ENCODE peak calls at places on chromosomes 16 and 17, in ten cellular contexts. F, S, Y, J, K, R, I, H, O and T are unnamed samples.
A peak's percentile ranks its signal among the peaks of the same experiment; 100 is the strongest.

GRCh38 chr17:70184770-70185169 is 15.4 kb downstream of the KCNJ2 start:
- DNase-seq in K (no peak), F (no peak), O (no peak), J (no peak), H (no peak), R (peak; percentile 27), I (peak; percentile 75), S (peak; percentile 24), Y (no peak), T (no peak)

GRCh38 chr16:68781784-68782183 is 44.7 kb downstream of the CDH1 start:
- DNase-seq in S (no peak), J (no peak), I (no peak), K (no peak), R (no peak), F (no peak), H (no peak), Y (no peak), O (no peak), T (no peak)

GRCh38 chr16:65572156-65572555 is 450.3 kb upstream of the CDH11 start:
- DNase-seq in O (no peak), R (no peak), I (peak; percentile 53), H (no peak), Y (no peak), F (no peak), K (no peak), J (no peak), S (no peak), T (no peak)

GRCh38 chr16:87703835-87704375 is 61.9 kb downstream of the KLHDC4 start:
- DNase-seq in H (no peak), F (no peak), S (no peak), I (peak; percentile 32), R (no peak), K (no peak), Y (no peak), O (no peak), J (no peak), T (no peak)

GRCh38 chr17:28372945-28373274 is 1.4 kb downstream of the SARM1 start:
- DNase-seq in J (no peak), S (no peak), F (no peak), H (no peak), I (no peak), K (no peak), O (no peak), Y (no peak), R (no peak), T (no peak)

GRCh38 chr17:67528751-67529436 is 151.8 kb downstream of the PITPNC1 start:
- DNase-seq in F (peak; percentile 94), R (peak; percentile 98), H (peak; percentile 62), Y (peak; percentile 86), J (peak; percentile 82), K (peak; percentile 86), S (peak; percentile 81), O (peak; percentile 79), I (peak; percentile 94), T (peak; percentile 87)

GRCh38 chr17:32192379-32192778 is 50.1 kb downstream of the RHOT1 start:
- DNase-seq in R (no peak), H (no peak), K (no peak), Y (no peak), J (no peak), S (no peak), O (no peak), I (peak; percentile 9), F (no peak), T (no peak)

GRCh38 chr16:50208460-50208931 is 55.4 kb downstream of the TENT4B start:
- DNase-seq in H (no peak), O (no peak), K (no peak), S (no peak), F (no peak), Y (no peak), I (peak; percentile 85), R (no peak), J (no peak), T (no peak)

GRCh38 chr17:39765766-39766165 is 28.0 kb downstream of the GRB7 start:
- DNase-seq in R (no peak), S (no peak), H (no peak), J (no peak), I (no peak), O (no peak), K (no peak), F (no peak), Y (no peak), T (no peak)

GRCh38 chr17:39769974-39770587 is 32.3 kb downstream of the GRB7 start:
- DNase-seq in H (no peak), I (no peak), F (no peak), R (no peak), S (no peak), O (no peak), Y (no peak), K (no peak), J (no peak), T (no peak)

GRCh38 chr17:39763046-39763800 is 25.5 kb downstream of the GRB7 start:
- DNase-seq in O (no peak), S (no peak), R (no peak), J (no peak), Y (no peak), F (no peak), I (no peak), H (no peak), K (no peak), T (no peak)

GRCh38 chr17:39765159-39765558 is 27.4 kb downstream of the GRB7 start:
- DNase-seq in R (no peak), O (no peak), I (no peak), F (no peak), S (no peak), K (no peak), J (no peak), Y (no peak), H (no peak), T (no peak)

GRCh38 chr17:39767147-39767546 is 29.4 kb downstream of the GRB7 start:
- DNase-seq in I (no peak), J (no peak), R (no peak), F (no peak), O (no peak), S (no peak), H (no peak), Y (no peak), K (no peak), T (no peak)
- TF ChIP-seq POLR2A in I (no peak), J (no peak), R (no peak), F (no peak), O (no peak), S (no peak), H (no peak), Y (no peak), K (no peak), T (no peak)

GRCh38 chr17:76138896-76139248 is 2.2 kb downstream of the FOXJ1 start:
- DNase-seq in K (no peak), H (no peak), I (no peak), Y (no peak), F (no peak), R (no peak), O (no peak), J (no peak), S (no peak), T (no peak)
- H3K4me3 ChIP-seq in K (no peak overlapping the region), H (no peak overlapping the region), I (no peak overlapping the region), Y (no peak overlapping the region), F (no peak overlapping the region), R (no peak overlapping the region), O (no peak overlapping the region), J (no peak overlapping the region), S (no peak overlapping the region), T (no peak overlapping the region)

GRCh38 chr17:50533720-50534148 is 1.2 kb downstream of the EPN3 start:
- DNase-seq in R (peak; percentile 91), S (no peak), J (no peak), O (peak; percentile 71), K (peak; percentile 96), Y (peak; percentile 97), H (peak; percentile 60), F (peak; percentile 85), I (peak; percentile 19), T (peak; percentile 69)

GRCh38 chr17:50533185-50533584 is 650 bp downstream of the EPN3 start:
- DNase-seq in S (no peak), J (no peak), I (no peak), O (no peak), F (no peak), H (no peak), R (no peak), K (no peak), Y (no peak), T (no peak)

GRCh38 chr17:50535407-50535806 is 2.9 kb downstream of the EPN3 start:
- DNase-seq in O (no peak), S (no peak), I (no peak), F (no peak), R (no peak), H (no peak), J (no peak), Y (no peak), K (no peak), T (no peak)

GRCh38 chr17:50534979-50535326 is 2.4 kb downstream of the EPN3 start:
- DNase-seq in S (no peak), J (no peak), F (no peak), O (no peak), I (no peak), Y (no peak), R (no peak), K (no peak), H (no peak), T (no peak)

DNA sequence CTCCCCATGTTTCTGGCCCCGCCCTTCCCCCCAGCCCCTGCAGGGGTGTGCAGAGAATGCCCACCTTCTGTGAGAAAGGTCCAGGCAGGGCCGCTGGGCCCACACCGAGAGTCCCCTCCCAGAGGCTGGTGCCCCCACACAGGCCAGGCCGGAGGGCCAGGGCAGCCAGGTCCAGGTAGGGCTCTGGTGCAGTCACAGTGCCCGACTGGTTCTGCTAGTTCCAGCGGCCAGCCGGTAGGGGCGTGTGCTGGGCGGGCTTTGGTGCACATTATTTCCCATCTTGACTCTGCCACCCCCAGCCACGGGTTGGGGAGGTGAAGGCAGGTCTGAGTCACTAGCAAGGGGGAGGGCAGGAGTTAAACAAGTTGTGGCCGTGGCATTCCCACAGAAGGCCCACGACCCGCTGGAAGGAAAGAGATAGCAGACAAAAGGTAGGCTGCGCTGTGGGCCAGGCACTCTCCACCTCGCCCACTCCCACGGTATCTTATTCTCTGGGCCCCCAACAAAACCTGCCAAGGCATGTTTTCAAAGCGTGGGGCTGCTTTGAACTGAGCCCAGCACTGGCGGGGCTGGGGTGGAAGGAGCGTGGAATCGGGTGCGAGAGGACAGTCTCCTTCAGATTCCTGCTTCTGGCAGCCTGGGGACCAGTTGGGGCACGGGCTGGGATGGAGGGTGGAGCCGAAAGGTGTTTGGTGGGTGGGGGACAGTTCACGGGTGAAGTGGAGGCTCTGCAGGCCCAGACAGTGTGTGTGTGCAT is 1.9 kb downstream of the EPN3 start:
- DNase-seq in K (no peak), R (peak; percentile 83), I (no peak), J (no peak), F (peak; percentile 89), H (no peak), Y (no peak), O (no peak), S (peak; percentile 81), T (no peak)
- H3K9me3 ChIP-seq in K (no peaks in the 10 kb centered on the region), R (no peaks in the 10 kb centered on the region), I (no peaks in the 10 kb centered on the region), J (no peaks in the 10 kb centered on the region), F (no peaks in the 10 kb centered on the region), H (no peaks in the 10 kb centered on the region), Y (no peaks in the 10 kb centered on the region), O (no peaks in the 10 kb centered on the region), S (no peaks in the 10 kb centered on the region), T (no peaks in the 10 kb centered on the region)

DNA sequence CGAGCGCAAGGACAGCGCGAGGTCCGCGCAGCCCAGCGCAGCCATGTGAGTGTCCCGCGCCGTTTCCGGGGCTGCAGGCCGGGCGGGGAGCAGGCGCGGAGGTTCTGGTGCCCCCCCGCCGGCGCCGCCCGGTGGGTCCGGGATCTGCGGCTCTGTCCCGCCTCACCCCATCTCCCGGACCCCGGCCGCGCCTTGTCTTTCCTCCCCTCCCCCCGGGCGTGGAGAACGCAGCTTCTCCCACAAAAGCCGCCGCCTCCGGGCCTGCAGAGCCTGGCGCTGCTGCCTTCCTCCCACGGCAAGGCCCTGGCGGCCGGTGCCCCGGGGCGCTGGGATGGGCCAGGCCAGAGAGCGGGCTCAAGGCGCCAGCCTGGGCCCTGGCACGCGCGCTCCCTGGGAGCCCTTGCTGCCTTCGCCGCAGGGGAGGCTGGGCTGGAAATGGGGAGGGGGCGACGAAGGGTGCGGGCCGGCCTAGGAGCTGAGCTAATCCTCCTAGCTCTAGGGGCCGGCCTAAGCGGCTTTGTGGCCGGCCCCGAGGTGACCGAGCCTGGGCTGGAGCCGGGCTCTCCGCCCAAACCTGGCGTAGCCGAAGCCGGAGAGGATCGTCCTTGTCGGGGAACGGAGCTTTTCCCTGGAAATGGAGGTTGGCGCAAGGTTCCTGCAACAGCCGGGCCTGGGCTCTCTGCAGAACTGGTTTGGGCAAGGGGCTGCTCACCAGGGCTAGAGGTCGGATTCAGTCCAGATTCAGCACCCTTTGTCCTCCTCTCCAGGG is 425 bp downstream of the RIPOR1 start:
- DNase-seq in J (peak; percentile 90), Y (no peak), F (peak; percentile 45), K (peak; percentile 68), S (peak; percentile 57), O (no peak), H (no peak), R (peak; percentile 49), I (peak; percentile 47), T (peak; percentile 61)
- TF ChIP-seq POLR2A in J (no peak), Y (no peak), F (peak; percentile 51), K (peak; percentile 56), S (peak; percentile 66), O (peak; percentile 53), H (peak; percentile 53), R (peak; percentile 17), I (peak; percentile 73), T (peak; percentile 85)